ENCODE peak calls at places on chromosomes 1 and 21, in nine cellular contexts. J, Z, E, T, K, O, G, R and N are unnamed samples.

GRCh38 chr21:41346758-41347157 is 15.1 kb upstream of the MX2 start:
- ATAC-seq in E (no peak), K (no peak), G (no peak), J (no peak), Z (no peak), T (no peak), O (no peak), R (no peak), N (no peak)

GRCh38 chr1:100428160-100428559 is 75.9 kb downstream of the CDC14A start:
- ATAC-seq in K (no peak), O (no peak), G (peak; percentile 91), J (no peak), E (no peak), T (no peak), Z (no peak), R (no peak), N (no peak)

GRCh38 chr1:56856186-56856585 is 1.6 kb downstream of the C8A start:
- ATAC-seq in G (no peak), J (no peak), O (peak; percentile 45), K (no peak), E (no peak), R (no peak), T (no peak), Z (no peak), N (no peak)

GRCh38 chr21:42161957-42162681 is 56.8 kb upstream of the ABCG1 start:
- ATAC-seq in G (no peak), O (no peak), R (peak; percentile 6), J (no peak), Z (peak; percentile 85), T (no peak), K (no peak), E (no peak), N (no peak)

GRCh38 chr1:61109158-61109557 is 26.8 kb downstream of the NFIA start:
- ATAC-seq in T (no peak), J (no peak), K (no peak), O (peak; percentile 78), G (no peak), R (no peak), E (no peak), Z (no peak), N (no peak)

GRCh38 chr1:178916448-178917174 is 45.7 kb upstream of the ANGPTL1 start:
- ATAC-seq in E (no peak), J (no peak), Z (no peak), R (no peak), K (no peak), O (peak; percentile 74), G (no peak), T (no peak), N (no peak)

GRCh38 chr21:40143822-40144525 is 276.7 kb downstream of the PCP4 start:
- ATAC-seq in T (no peak), J (peak; percentile 82), O (peak; percentile 65), Z (peak; percentile 56), R (peak; percentile 47), G (no peak), K (peak; percentile 55), E (peak; percentile 77), N (no peak)

GRCh38 chr1:219432191-219432606 is 180.7 kb downstream of the ZC3H11B start:
- ATAC-seq in R (no peak), G (peak; percentile 56), E (no peak), O (no peak), J (no peak), K (peak; percentile 95), T (no peak), Z (no peak), N (peak; percentile 64)

GRCh38 chr1:184074383-184074782 is 22.9 kb downstream of the TSEN15 start:
- ATAC-seq in Z (no peak), J (no peak), R (no peak), T (no peak), G (no peak), K (no peak), O (no peak), E (no peak), N (no peak)

GRCh38 chr1:180603850-180604226 is 28.0 kb upstream of the XPR1 start:
- ATAC-seq in Z (no peak), J (no peak), T (no peak), E (no peak), G (no peak), O (no peak), R (no peak), K (no peak), N (no peak)

GRCh38 chr1:7050751-7051665 is 265.8 kb downstream of the CAMTA1 start:
- ATAC-seq in J (no peak), E (no peak), T (no peak), O (no peak), Z (no peak), G (no peak), R (no peak), K (no peak), N (no peak)

GRCh38 chr1:211282023-211282373 is 22.8 kb downstream of the RCOR3 start:
- ATAC-seq in G (peak; percentile 37), K (peak; percentile 94), J (no peak), T (no peak), O (no peak), R (no peak), Z (no peak), E (no peak), N (no peak)

GRCh38 chr1:53657891-53658396 is 81.0 kb downstream of the GLIS1 start:
- ATAC-seq in Z (peak; percentile 35), J (no peak), E (no peak), G (no peak), O (no peak), T (no peak), R (no peak), K (no peak), N (no peak)

GRCh38 chr1:36212782-36213181 is 11.5 kb upstream of the THRAP3 start:
- ATAC-seq in R (no peak), E (no peak), G (no peak), T (no peak), J (peak; percentile 56), K (no peak), O (peak; percentile 34), Z (no peak), N (no peak)

GRCh38 chr1:119475866-119476439 is 31.1 kb upstream of the HSD3B1 start:
- ATAC-seq in G (peak; percentile 39), R (peak; percentile 91), J (peak; percentile 97), O (peak; percentile 91), T (peak; percentile 61), Z (peak; percentile 52), K (peak; percentile 87), E (peak; percentile 95), N (peak; percentile 89)

GRCh38 chr1:71638081-71638766 is 557.4 kb upstream of the ZRANB2 start:
- ATAC-seq in G (no peak), Z (no peak), R (peak; percentile 58), E (no peak), K (peak; percentile 81), O (no peak), T (peak; percentile 52), J (no peak), N (no peak)

GRCh38 chr1:187491082-187491720 is 662.5 kb downstream of the PLA2G4A start:
- ATAC-seq in R (no peak), O (peak; percentile 95), G (no peak), E (no peak), Z (no peak), J (no peak), K (peak; percentile 80), T (no peak), N (peak; percentile 77)

GRCh38 chr1:197485790-197486189 is 217.7 kb downstream of the CRB1 start:
- ATAC-seq in R (no peak), E (no peak), K (peak; percentile 82), G (no peak), T (no peak), Z (no peak), O (peak; percentile 57), J (peak; percentile 24), N (no peak)

GRCh38 chr1:86992790-86993189 is 78.4 kb downstream of the HS2ST1 start:
- ATAC-seq in K (peak; percentile 90), T (no peak), R (no peak), G (no peak), O (no peak), J (peak; percentile 44), Z (no peak), E (no peak), N (peak; percentile 48)

GRCh38 chr1:7962011-7962335 is 462 bp downstream of the PARK7 start:
- ATAC-seq in O (peak; percentile 1), G (peak; percentile 17), E (no peak), R (no peak), J (peak; percentile 0), T (no peak), Z (no peak), K (no peak), N (peak; percentile 4)

GRCh38 chr1:86868477-86868876 is 45.4 kb downstream of the SELENOF start:
- ATAC-seq in R (no peak), Z (no peak), O (peak; percentile 39), E (no peak), K (no peak), T (no peak), J (no peak), G (peak; percentile 32), N (no peak)

GRCh38 chr1:147534386-147534785 is 6.9 kb upstream of the BCL9 start:
- ATAC-seq in T (no peak), K (no peak), Z (no peak), J (no peak), E (no peak), O (no peak), R (no peak), G (no peak), N (peak; percentile 27)

GRCh38 chr1:115822117-115822516 is 18.8 kb downstream of the NHLH2 start:
- ATAC-seq in R (no peak), T (no peak), O (no peak), K (no peak), J (no peak), G (no peak), E (no peak), Z (no peak), N (no peak)

GRCh38 chr1:115099693-115100050 is 10.4 kb upstream of the TSPAN2 start:
- ATAC-seq in T (no peak), Z (peak; percentile 27), R (peak; percentile 66), G (peak; percentile 82), E (no peak), K (peak; percentile 86), O (peak; percentile 44), J (peak; percentile 39), N (no peak)

GRCh38 chr1:152656459-152656858 is 6.7 kb upstream of the LCE2D start:
- ATAC-seq in K (no peak), R (no peak), J (peak; percentile 61), T (no peak), Z (no peak), E (no peak), G (no peak), O (no peak), N (no peak)

GRCh38 chr21:46515109-46515508 is 56.4 kb downstream of the DIP2A start:
- ATAC-seq in G (peak; percentile 43), Z (no peak), E (no peak), K (no peak), J (peak; percentile 52), R (peak; percentile 21), O (peak; percentile 94), T (peak; percentile 82), N (no peak)

GRCh38 chr1:21337931-21338567 is 47.8 kb upstream of the ECE1 start:
- ATAC-seq in G (no peak), Z (no peak), T (peak; percentile 70), R (no peak), O (peak; percentile 50), K (peak; percentile 3), J (peak; percentile 42), E (no peak), N (no peak)

GRCh38 chr1:29426701-29427279 is 190.5 kb downstream of the PTPRU start:
- ATAC-seq in G (no peak), K (no peak), J (no peak), T (no peak), R (no peak), Z (no peak), E (no peak), O (no peak), N (no peak)

GRCh38 chr21:37914211-37914900 is 1.9 kb downstream of the KCNJ6 start:
- ATAC-seq in R (peak; percentile 54), E (peak; percentile 55), Z (peak; percentile 68), T (peak; percentile 50), K (no peak), G (no peak), J (peak; percentile 51), O (peak; percentile 29), N (peak; percentile 26)

GRCh38 chr1:58932820-58933598 is 149.2 kb upstream of the JUN start:
- ATAC-seq in T (no peak), K (peak; percentile 93), Z (peak; percentile 31), O (peak; percentile 91), J (peak; percentile 96), G (no peak), E (peak; percentile 45), R (peak; percentile 79), N (peak; percentile 88)